ENCODE peak calls at places on chromosomes 16 and 17, in seven cellular contexts. I, B, F, L, Y, R and P are unnamed samples.

GRCh38 chr16:51549836-51550235 is 398.8 kb upstream of the SALL1 start:
- DNase-seq in I (no peak), B (no peak), F (no peak), L (no peak), Y (no peak), R (no peak), P (no peak)

GRCh38 chr16:70692481-70693203 is 6.8 kb upstream of the MTSS2 start:
- DNase-seq in I (no peak), B (no peak), F (no peak), L (no peak), Y (no peak), R (no peak), P (no peak)

GRCh38 chr17:79011451-79012147 is 2.0 kb upstream of the CANT1 start:
- DNase-seq in I (no peak), B (no peak), F (peak; percentile 4), L (peak; percentile 49), Y (no peak), R (no peak), P (peak; percentile 81)

GRCh38 chr17:9902116-9902515 is 3.0 kb downstream of the RCVRN start:
- DNase-seq in I (no peak), B (no peak), F (peak; percentile 33), L (no peak), Y (no peak), R (no peak), P (no peak)

GRCh38 chr16:15885560-15886001 is 2.8 kb downstream of the CEP20 start:
- DNase-seq in I (no peak), B (no peak), F (no peak), L (no peak), Y (no peak), R (no peak), P (no peak)

GRCh38 chr16:1180772-1181714 is 28.1 kb downstream of the CACNA1H start:
- DNase-seq in I (peak; percentile 67), B (no peak), F (no peak), L (no peak), Y (no peak), R (no peak), P (no peak)

GRCh38 chr17:10247806-10248334 is 49.5 kb upstream of the GAS7 start:
- DNase-seq in I (no peak), B (no peak), F (no peak), L (no peak), Y (no peak), R (no peak), P (no peak)

GRCh38 chr17:72931163-72931562 is 161.3 kb downstream of the SLC39A11 start:
- DNase-seq in I (no peak), B (no peak), F (no peak), L (no peak), Y (no peak), R (no peak), P (no peak)

GRCh38 chr17:33292184-33292980 is 713 bp downstream of the ASIC2 start:
- DNase-seq in I (no peak), B (no peak), F (no peak), L (no peak), Y (no peak), R (no peak), P (peak; percentile 2)

GRCh38 chr16:26995522-26995921 is 71.2 kb upstream of the C16orf82 start:
- DNase-seq in I (no peak), B (no peak), F (no peak), L (no peak), Y (no peak), R (no peak), P (no peak)

GRCh38 chr16:24991349-24991748 is 23.8 kb downstream of the ARHGAP17 start:
- DNase-seq in I (no peak), B (no peak), F (no peak), L (no peak), Y (peak; percentile 13), R (no peak), P (no peak)

GRCh38 chr17:6868579-6868978 is 37.0 kb upstream of the TEKT1 start:
- DNase-seq in I (no peak), B (no peak), F (no peak), L (no peak), Y (no peak), R (no peak), P (no peak)